ENCODE peak calls at places on chromosomes 4 and X, in seven cellular contexts. One of them, this sample, is unnamed.

GRCh38 chrX:138648570-138648969 is 62.9 kb downstream of the FGF13 start:
- DNase-seq in B cell: no peak
- DNase-seq in fibroblast of the aortic adventitia: no peak
- DNase-seq in GM13976: no peak
- DNase-seq in astrocyte of the cerebellum: no peak
- DNase-seq in stomach: no peak
- DNase-seq in sigmoid colon: no peak
- DNase-seq in this sample: no peak

GRCh38 chr4:156291317-156291716 is 337.7 kb upstream of the CTSO start:
- DNase-seq in B cell: no peak
- DNase-seq in stomach: no peak
- DNase-seq in fibroblast of the aortic adventitia: peak
- DNase-seq in GM13976: no peak
- DNase-seq in sigmoid colon: no peak
- DNase-seq in astrocyte of the cerebellum: no peak
- DNase-seq in this sample: no peak

GRCh38 chrX:41922125-41922521 is 1.2 kb downstream of the CASK start:
- DNase-seq in fibroblast of the aortic adventitia: peak
- DNase-seq in GM13976: no peak
- DNase-seq in sigmoid colon: no peak
- DNase-seq in B cell: no peak
- DNase-seq in astrocyte of the cerebellum: no peak
- DNase-seq in stomach: no peak
- DNase-seq in this sample: no peak

GRCh38 chr4:130632731-130633604 is 1537.0 kb downstream of the C4orf33 start:
- DNase-seq in GM13976: no peak
- DNase-seq in astrocyte of the cerebellum: peak
- DNase-seq in stomach: no peak
- DNase-seq in sigmoid colon: no peak
- DNase-seq in B cell: no peak
- DNase-seq in fibroblast of the aortic adventitia: no peak
- DNase-seq in this sample: no peak

GRCh38 chrX:95346854-95347253 is 1337.8 kb upstream of the DIAPH2 start:
- DNase-seq in GM13976: no peak
- DNase-seq in B cell: no peak
- DNase-seq in fibroblast of the aortic adventitia: peak
- DNase-seq in stomach: no peak
- DNase-seq in sigmoid colon: no peak
- DNase-seq in astrocyte of the cerebellum: peak
- DNase-seq in this sample: no peak

GRCh38 chr4:101718810-101719209 is 71.7 kb upstream of the BANK1 start:
- DNase-seq in B cell: no peak
- DNase-seq in GM13976: no peak
- DNase-seq in fibroblast of the aortic adventitia: no peak
- DNase-seq in stomach: no peak
- DNase-seq in sigmoid colon: no peak
- DNase-seq in astrocyte of the cerebellum: no peak
- DNase-seq in this sample: no peak

GRCh38 chr4:147822128-147822527 is 90.2 kb downstream of the ARHGAP10 start:
- DNase-seq in B cell: no peak
- DNase-seq in astrocyte of the cerebellum: no peak
- DNase-seq in sigmoid colon: peak
- DNase-seq in GM13976: no peak
- DNase-seq in stomach: peak
- DNase-seq in fibroblast of the aortic adventitia: peak
- DNase-seq in this sample: peak

GRCh38 chr4:138437263-138437851 is 195.2 kb upstream of the SLC7A11 start:
- DNase-seq in stomach: no peak
- DNase-seq in GM13976: no peak
- DNase-seq in sigmoid colon: no peak
- DNase-seq in fibroblast of the aortic adventitia: no peak
- DNase-seq in B cell: no peak
- DNase-seq in astrocyte of the cerebellum: no peak
- DNase-seq in this sample: no peak

GRCh38 chr4:163215896-163216295 is 49.2 kb upstream of the NAF1 start:
- DNase-seq in astrocyte of the cerebellum: no peak
- DNase-seq in B cell: no peak
- DNase-seq in stomach: no peak
- DNase-seq in sigmoid colon: no peak
- DNase-seq in GM13976: no peak
- DNase-seq in fibroblast of the aortic adventitia: no peak
- DNase-seq in this sample: no peak

GRCh38 chr4:148704291-148704690 is 262.1 kb upstream of the NR3C2 start:
- DNase-seq in stomach: no peak
- DNase-seq in astrocyte of the cerebellum: no peak
- DNase-seq in fibroblast of the aortic adventitia: no peak
- DNase-seq in B cell: no peak
- DNase-seq in sigmoid colon: no peak
- DNase-seq in GM13976: no peak
- DNase-seq in this sample: no peak

GRCh38 chr4:105624530-105624929 is 72.1 kb downstream of the ARHGEF38 start:
- DNase-seq in B cell: no peak
- DNase-seq in sigmoid colon: no peak
- DNase-seq in astrocyte of the cerebellum: peak
- DNase-seq in GM13976: no peak
- DNase-seq in fibroblast of the aortic adventitia: peak
- DNase-seq in stomach: peak
- DNase-seq in this sample: no peak

GRCh38 chr4:78268607-78269006 is 211.5 kb downstream of the FRAS1 start:
- DNase-seq in B cell: no peak
- DNase-seq in GM13976: no peak
- DNase-seq in fibroblast of the aortic adventitia: no peak
- DNase-seq in stomach: no peak
- DNase-seq in astrocyte of the cerebellum: no peak
- DNase-seq in sigmoid colon: no peak
- DNase-seq in this sample: no peak

GRCh38 chrX:95612350-95612749 is 1072.3 kb upstream of the DIAPH2 start:
- DNase-seq in GM13976: no peak
- DNase-seq in stomach: no peak
- DNase-seq in sigmoid colon: no peak
- DNase-seq in astrocyte of the cerebellum: no peak
- DNase-seq in B cell: no peak
- DNase-seq in fibroblast of the aortic adventitia: no peak
- DNase-seq in this sample: no peak

GRCh38 chr4:123937612-123938011 is 541.0 kb downstream of the SPRY1 start:
- DNase-seq in sigmoid colon: no peak
- DNase-seq in astrocyte of the cerebellum: no peak
- DNase-seq in fibroblast of the aortic adventitia: no peak
- DNase-seq in stomach: no peak
- DNase-seq in GM13976: no peak
- DNase-seq in B cell: no peak
- DNase-seq in this sample: no peak

GRCh38 chr4:28709821-28710330 is 1849.2 kb downstream of the STIM2 start:
- DNase-seq in stomach: no peak
- DNase-seq in sigmoid colon: no peak
- DNase-seq in GM13976: no peak
- DNase-seq in B cell: no peak
- DNase-seq in astrocyte of the cerebellum: no peak
- DNase-seq in fibroblast of the aortic adventitia: no peak
- DNase-seq in this sample: no peak

GRCh38 chrX:84205276-84205675 is 17.3 kb upstream of the RPS6KA6 start:
- DNase-seq in sigmoid colon: no peak
- DNase-seq in B cell: no peak
- DNase-seq in GM13976: no peak
- DNase-seq in astrocyte of the cerebellum: no peak
- DNase-seq in stomach: no peak
- DNase-seq in fibroblast of the aortic adventitia: no peak
- DNase-seq in this sample: no peak

GRCh38 chr4:75702919-75703411 is 21.4 kb upstream of the USO1 start:
- DNase-seq in stomach: no peak
- DNase-seq in B cell: no peak
- DNase-seq in GM13976: no peak
- DNase-seq in astrocyte of the cerebellum: no peak
- DNase-seq in sigmoid colon: no peak
- DNase-seq in fibroblast of the aortic adventitia: no peak
- DNase-seq in this sample: no peak

GRCh38 chr4:3045500-3045850 is 28.9 kb downstream of the HTT-AS start:
- DNase-seq in B cell: peak
- DNase-seq in sigmoid colon: peak
- DNase-seq in GM13976: peak
- DNase-seq in fibroblast of the aortic adventitia: peak
- DNase-seq in stomach: peak
- DNase-seq in astrocyte of the cerebellum: peak
- DNase-seq in this sample: no peak

GRCh38 chr4:110877728-110878382 is 255.0 kb upstream of the PITX2 start:
- DNase-seq in astrocyte of the cerebellum: no peak
- DNase-seq in stomach: no peak
- DNase-seq in fibroblast of the aortic adventitia: no peak
- DNase-seq in sigmoid colon: no peak
- DNase-seq in B cell: no peak
- DNase-seq in GM13976: no peak
- DNase-seq in this sample: no peak

GRCh38 chr4:177283167-177283566 is 26.5 kb upstream of the NEIL3 start:
- DNase-seq in B cell: no peak
- DNase-seq in fibroblast of the aortic adventitia: peak
- DNase-seq in sigmoid colon: no peak
- DNase-seq in stomach: no peak
- DNase-seq in astrocyte of the cerebellum: peak
- DNase-seq in GM13976: no peak
- DNase-seq in this sample: peak

GRCh38 chr4:112156546-112156945 is 11.3 kb downstream of the FAM241A start:
- DNase-seq in astrocyte of the cerebellum: no peak
- DNase-seq in stomach: no peak
- DNase-seq in fibroblast of the aortic adventitia: no peak
- DNase-seq in GM13976: no peak
- DNase-seq in B cell: no peak
- DNase-seq in sigmoid colon: no peak
- DNase-seq in this sample: no peak

DNA sequence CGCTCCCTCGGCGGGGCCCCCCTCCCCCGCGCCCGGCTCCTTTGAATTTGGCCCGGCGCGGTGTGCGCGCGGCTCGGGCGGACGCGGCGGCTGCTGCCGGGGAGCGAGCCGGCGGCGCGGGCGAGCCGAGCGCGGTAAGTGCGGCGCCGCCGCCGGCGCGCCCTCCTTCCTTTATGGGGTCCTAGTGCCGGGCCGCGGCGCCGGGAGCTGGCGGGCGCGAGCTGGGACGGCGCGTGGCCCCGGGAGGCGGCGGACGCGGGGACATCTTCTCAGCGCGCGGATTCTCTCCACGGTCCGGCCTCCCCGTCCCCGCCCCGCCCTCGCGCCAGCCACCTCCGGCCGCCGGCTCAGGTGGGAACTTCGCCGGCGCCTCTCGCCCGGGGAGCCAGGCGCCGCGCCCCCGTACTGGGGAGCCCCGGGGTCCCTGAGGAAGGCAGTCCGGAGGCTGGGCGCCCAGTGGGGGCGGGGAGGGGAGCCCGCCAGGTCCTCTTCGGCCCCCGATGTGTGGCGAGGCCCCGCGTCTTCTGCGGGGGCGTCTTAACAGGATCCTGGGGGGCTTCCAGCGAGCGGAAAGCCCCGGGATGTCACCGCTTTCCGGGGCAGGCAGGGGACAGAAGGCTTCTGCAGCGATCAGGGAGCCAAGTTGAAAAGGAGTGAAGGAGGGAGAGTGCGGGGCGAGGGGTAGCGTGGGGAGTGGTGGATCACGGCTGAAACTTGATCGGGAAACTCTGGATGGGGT is 98.4 kb upstream of the TENM3 start:
- DNase-seq in fibroblast of the aortic adventitia: no peak
- DNase-seq in astrocyte of the cerebellum: no peak
- DNase-seq in GM13976: peak
- DNase-seq in sigmoid colon: no peak
- DNase-seq in B cell: no peak
- DNase-seq in stomach: no peak
- DNase-seq in this sample: no peak
- TF ChIP-seq CTCF in fibroblast of the aortic adventitia: no peak
- TF ChIP-seq CTCF in astrocyte of the cerebellum: no peak
- TF ChIP-seq CTCF in GM13976: no peak
- TF ChIP-seq CTCF in sigmoid colon: no peak
- TF ChIP-seq CTCF in B cell: no peak
- TF ChIP-seq CTCF in stomach: no peak
- TF ChIP-seq CTCF in this sample: no peak

GRCh38 chr4:185651137-185651677 is 115.9 kb upstream of the PDLIM3 start:
- DNase-seq in stomach: no peak
- DNase-seq in fibroblast of the aortic adventitia: no peak
- DNase-seq in astrocyte of the cerebellum: no peak
- DNase-seq in GM13976: no peak
- DNase-seq in B cell: no peak
- DNase-seq in sigmoid colon: no peak
- DNase-seq in this sample: no peak
- TF ChIP-seq CTCF in stomach: no peak
- TF ChIP-seq CTCF in fibroblast of the aortic adventitia: no peak
- TF ChIP-seq CTCF in astrocyte of the cerebellum: no peak
- TF ChIP-seq CTCF in GM13976: no peak
- TF ChIP-seq CTCF in B cell: no peak
- TF ChIP-seq CTCF in sigmoid colon: no peak
- TF ChIP-seq CTCF in this sample: no peak

GRCh38 chr4:113941836-113942235 is 37.6 kb downstream of the ARSJ start:
- DNase-seq in stomach: no peak
- DNase-seq in astrocyte of the cerebellum: no peak
- DNase-seq in sigmoid colon: no peak
- DNase-seq in GM13976: no peak
- DNase-seq in B cell: no peak
- DNase-seq in fibroblast of the aortic adventitia: no peak
- DNase-seq in this sample: no peak

GRCh38 chr4:113945906-113946305 is 33.5 kb downstream of the ARSJ start:
- DNase-seq in astrocyte of the cerebellum: no peak
- DNase-seq in sigmoid colon: no peak
- DNase-seq in B cell: no peak
- DNase-seq in fibroblast of the aortic adventitia: peak
- DNase-seq in stomach: no peak
- DNase-seq in GM13976: no peak
- DNase-seq in this sample: no peak

GRCh38 chr4:113947484-113947883 is 32.0 kb downstream of the ARSJ start:
- DNase-seq in GM13976: no peak
- DNase-seq in B cell: no peak
- DNase-seq in sigmoid colon: no peak
- DNase-seq in fibroblast of the aortic adventitia: no peak
- DNase-seq in stomach: no peak
- DNase-seq in astrocyte of the cerebellum: no peak
- DNase-seq in this sample: no peak

GRCh38 chr4:113943863-113944262 is 35.6 kb downstream of the ARSJ start:
- DNase-seq in stomach: no peak
- DNase-seq in sigmoid colon: no peak
- DNase-seq in astrocyte of the cerebellum: peak
- DNase-seq in fibroblast of the aortic adventitia: peak
- DNase-seq in GM13976: no peak
- DNase-seq in B cell: no peak
- DNase-seq in this sample: no peak

DNA sequence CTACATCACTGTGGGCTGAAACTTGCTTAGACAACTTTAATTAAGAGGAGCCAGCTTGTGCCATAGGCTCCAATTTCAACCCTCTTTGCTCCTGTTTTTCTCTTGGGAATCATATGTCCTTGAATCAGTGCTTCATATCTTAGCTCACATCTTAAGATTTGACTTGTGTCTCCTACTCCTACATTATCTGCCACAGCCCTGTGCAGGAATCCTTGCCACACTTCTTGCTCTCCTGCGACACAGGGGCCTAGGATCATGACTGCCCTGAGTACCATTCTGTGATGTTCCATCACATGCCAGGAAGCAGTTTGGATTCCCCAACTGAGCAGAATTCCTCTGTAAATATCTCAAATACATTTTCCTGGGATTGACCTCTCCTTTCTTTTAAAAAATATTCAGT is 36.4 kb downstream of the ARSJ start:
- DNase-seq in GM13976: no peak
- DNase-seq in B cell: no peak
- DNase-seq in stomach: no peak
- DNase-seq in astrocyte of the cerebellum: no peak
- DNase-seq in sigmoid colon: no peak
- DNase-seq in fibroblast of the aortic adventitia: no peak
- DNase-seq in this sample: no peak
- TF ChIP-seq CTCF in GM13976: no peak
- TF ChIP-seq CTCF in B cell: no peak
- TF ChIP-seq CTCF in stomach: no peak
- TF ChIP-seq CTCF in astrocyte of the cerebellum: no peak
- TF ChIP-seq CTCF in sigmoid colon: no peak
- TF ChIP-seq CTCF in fibroblast of the aortic adventitia: no peak
- TF ChIP-seq CTCF in this sample: no peak

GRCh38 chr4:8552024-8552423 is 28.2 kb upstream of the GPR78 start:
- DNase-seq in astrocyte of the cerebellum: no peak
- DNase-seq in GM13976: no peak
- DNase-seq in B cell: no peak
- DNase-seq in stomach: no peak
- DNase-seq in fibroblast of the aortic adventitia: no peak
- DNase-seq in sigmoid colon: no peak
- DNase-seq in this sample: no peak
- TF ChIP-seq CTCF in astrocyte of the cerebellum: no peak
- TF ChIP-seq CTCF in GM13976: no peak
- TF ChIP-seq CTCF in B cell: no peak
- TF ChIP-seq CTCF in stomach: no peak
- TF ChIP-seq CTCF in fibroblast of the aortic adventitia: no peak
- TF ChIP-seq CTCF in sigmoid colon: no peak
- TF ChIP-seq CTCF in this sample: no peak

This sample was measured in AG09319.